ENCODE peak calls at places on chromosomes 3 and 15, in eight cellular contexts. S, X, O, P, G, R, J and F are unnamed samples.
A peak's percentile ranks its signal among the peaks of the same experiment; 100 is the strongest.

GRCh38 chr15:67148196-67148701 is 82.8 kb downstream of the SMAD3 start:
- DNase-seq in S (no peak), X (peak; percentile 71), O (no peak), P (peak; percentile 74), G (no peak), R (no peak), J (no peak), F (peak; percentile 65)

GRCh38 chr3:72270072-72270611 is 485.2 kb upstream of the PROK2 start:
- DNase-seq in S (no peak), X (peak; percentile 78), O (peak; percentile 73), P (peak; percentile 96), G (peak; percentile 93), R (no peak), J (no peak), F (peak; percentile 96)

GRCh38 chr3:45546636-45547201 is 47.8 kb upstream of the LIMD1 start:
- DNase-seq in S (peak; percentile 8), X (no peak), O (no peak), P (no peak), G (no peak), R (no peak), J (no peak), F (peak; percentile 54)

GRCh38 chr15:74620636-74621545 is 5.3 kb downstream of the CLK3 start:
- DNase-seq in S (peak; percentile 71), X (peak; percentile 72), O (peak; percentile 78), P (peak; percentile 64), G (peak; percentile 50), R (peak; percentile 79), J (peak; percentile 60), F (peak; percentile 68)

GRCh38 chr15:70066004-70066403 is 31.7 kb downstream of the TLE3 start:
- DNase-seq in S (no peak), X (no peak), O (no peak), P (no peak), G (no peak), R (no peak), J (no peak), F (no peak)

GRCh38 chr15:43317566-43318184 is 12.7 kb downstream of the LCMT2 start:
- DNase-seq in S (no peak), X (no peak), O (no peak), P (no peak), G (no peak), R (no peak), J (no peak), F (no peak)

GRCh38 chr3:49276475-49277356 is at the start of gene C3orf62:
- DNase-seq in S (peak; percentile 63), X (peak; percentile 87), O (peak; percentile 90), P (peak; percentile 73), G (peak; percentile 78), R (peak; percentile 78), J (peak; percentile 55), F (peak; percentile 37)

GRCh38 chr15:41506796-41507341 is 6.8 kb downstream of the LTK start:
- DNase-seq in S (no peak), X (no peak), O (no peak), P (no peak), G (no peak), R (no peak), J (no peak), F (no peak)

GRCh38 chr15:68051109-68051508 is 3.0 kb upstream of the PIAS1 start:
- DNase-seq in S (no peak), X (no peak), O (no peak), P (no peak), G (no peak), R (no peak), J (no peak), F (no peak)

GRCh38 chr15:69082041-69082502 is 67.6 kb downstream of the NOX5 start:
- DNase-seq in S (no peak), X (peak; percentile 78), O (no peak), P (peak; percentile 83), G (peak; percentile 37), R (no peak), J (no peak), F (peak; percentile 95)

GRCh38 chr15:27538325-27538724 is 560.8 kb downstream of the OCA2 start:
- DNase-seq in S (no peak), X (no peak), O (no peak), P (no peak), G (no peak), R (no peak), J (no peak), F (no peak)

GRCh38 chr3:7503431-7503830 is 642.5 kb downstream of the GRM7 start:
- DNase-seq in S (no peak), X (peak; percentile 6), O (no peak), P (no peak), G (no peak), R (no peak), J (no peak), F (no peak)

GRCh38 chr15:41772720-41773331 is 1.5 kb upstream of the MAPKBP1 start:
- DNase-seq in S (peak; percentile 63), X (peak; percentile 80), O (no peak), P (peak; percentile 80), G (peak; percentile 36), R (peak; percentile 75), J (peak; percentile 42), F (peak; percentile 75)

GRCh38 chr3:124694486-124694885 is 35.8 kb upstream of the UMPS start:
- DNase-seq in S (no peak), X (no peak), O (no peak), P (no peak), G (no peak), R (no peak), J (no peak), F (no peak)

GRCh38 chr3:124699033-124699432 is 31.2 kb upstream of the UMPS start:
- DNase-seq in S (no peak), X (no peak), O (no peak), P (no peak), G (no peak), R (no peak), J (no peak), F (no peak)

GRCh38 chr3:124698030-124698770 is 32.1 kb upstream of the UMPS start:
- DNase-seq in S (no peak), X (no peak), O (no peak), P (no peak), G (no peak), R (no peak), J (no peak), F (no peak)

GRCh38 chr3:124696011-124696410 is 34.2 kb upstream of the UMPS start:
- DNase-seq in S (no peak), X (no peak), O (no peak), P (no peak), G (no peak), R (no peak), J (no peak), F (no peak)

GRCh38 chr3:124695369-124695768 is 34.9 kb upstream of the UMPS start:
- DNase-seq in S (no peak), X (no peak), O (no peak), P (no peak), G (no peak), R (no peak), J (no peak), F (no peak)
- H3K4me1 ChIP-seq in S (no peaks in the 10 kb centered on the region), X (no peaks in the 10 kb centered on the region), O (no peaks in the 10 kb centered on the region), P (no peaks in the 10 kb centered on the region), G (no peaks in the 10 kb centered on the region), R (no peaks in the 10 kb centered on the region), J (no peaks in the 10 kb centered on the region), F (peaks cover 14% of the 10 kb centered on the region)

GRCh38 chr15:44657378-44657777 is 6.1 kb downstream of the SPG11 start:
- DNase-seq in S (no peak), X (no peak), O (no peak), P (no peak), G (no peak), R (no peak), J (no peak), F (no peak)
- H3K36me3 ChIP-seq in S (peaks cover 22% of the 10 kb centered on the region), X (peaks cover 5% of the 10 kb centered on the region), O (peaks cover 71% of the 10 kb centered on the region), P (peaks cover 10% of the 10 kb centered on the region), G (peaks cover 82% of the 10 kb centered on the region), R (peaks cover 16% of the 10 kb centered on the region), J (peaks cover 32% of the 10 kb centered on the region), F (peaks cover 35% of the 10 kb centered on the region)

GRCh38 chr3:179265092-179265491 is 14.2 kb upstream of the KCNMB3 start:
- DNase-seq in S (no peak), X (no peak), O (no peak), P (no peak), G (no peak), R (no peak), J (no peak), F (no peak)

GRCh38 chr3:179264456-179264855 is 13.5 kb upstream of the KCNMB3 start:
- DNase-seq in S (no peak), X (no peak), O (no peak), P (no peak), G (no peak), R (no peak), J (no peak), F (no peak)

GRCh38 chr3:179263134-179263533 is 12.2 kb upstream of the KCNMB3 start:
- DNase-seq in S (no peak), X (no peak), O (no peak), P (no peak), G (no peak), R (no peak), J (no peak), F (no peak)

GRCh38 chr3:179258820-179259219 is 7.9 kb upstream of the KCNMB3 start:
- DNase-seq in S (no peak), X (no peak), O (no peak), P (no peak), G (no peak), R (no peak), J (no peak), F (no peak)

GRCh38 chr3:179260949-179261765 is 10.2 kb upstream of the KCNMB3 start:
- DNase-seq in S (peak; percentile 69), X (peak; percentile 58), O (peak; percentile 84), P (peak; percentile 48), G (peak; percentile 16), R (peak; percentile 75), J (peak; percentile 58), F (peak; percentile 81)
- H3K27ac ChIP-seq in S (no peak overlapping the region), X (no peak overlapping the region), O (peak overlapping the region; percentile 43), P (no peak overlapping the region), G (peak overlapping the region; percentile 73), R (peak overlapping the region; percentile 6), J (peak overlapping the region; percentile 13), F (no peak overlapping the region)

GRCh38 chr3:177179281-177180067 is 17.8 kb downstream of the TBL1XR1 start:
- DNase-seq in S (no peak), X (no peak), O (no peak), P (no peak), G (no peak), R (no peak), J (no peak), F (no peak)

GRCh38 chr3:177181418-177181817 is 15.9 kb downstream of the TBL1XR1 start:
- DNase-seq in S (no peak), X (no peak), O (no peak), P (no peak), G (no peak), R (no peak), J (no peak), F (no peak)

GRCh38 chr3:177180506-177180905 is 16.8 kb downstream of the TBL1XR1 start:
- DNase-seq in S (no peak), X (no peak), O (no peak), P (no peak), G (no peak), R (no peak), J (no peak), F (no peak)

GRCh38 chr3:177185035-177185574 is 12.2 kb downstream of the TBL1XR1 start:
- DNase-seq in S (no peak), X (no peak), O (no peak), P (no peak), G (no peak), R (no peak), J (no peak), F (no peak)

DNA sequence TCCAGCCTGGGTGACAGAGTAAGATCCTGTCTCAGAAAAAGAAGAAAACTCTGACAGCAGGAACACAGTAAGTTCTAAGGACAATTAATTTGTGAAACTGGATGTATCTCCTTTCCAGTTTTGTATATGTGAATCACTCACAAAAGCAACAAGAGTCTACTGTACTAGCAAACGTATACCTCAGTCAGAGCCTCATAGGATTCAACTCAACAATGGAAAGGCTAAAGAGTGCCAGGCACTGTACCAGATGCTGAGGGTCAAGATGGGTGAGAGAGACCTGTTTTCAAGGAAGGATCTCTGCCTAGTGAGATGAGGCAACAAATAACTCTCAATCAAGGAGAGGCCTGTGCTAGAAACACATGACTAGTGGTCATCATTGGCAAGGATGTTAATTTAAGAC is 14.9 kb downstream of the TBL1XR1 start:
- DNase-seq in S (no peak), X (no peak), O (no peak), P (peak; percentile 51), G (no peak), R (no peak), J (no peak), F (no peak)
- H3K4me1 ChIP-seq in S (peaks cover 86% of the 10 kb centered on the region), X (no peaks in the 10 kb centered on the region), O (no peaks in the 10 kb centered on the region), P (peaks cover 6% of the 10 kb centered on the region), G (peaks cover 7% of the 10 kb centered on the region), R (peaks cover 40% of the 10 kb centered on the region), J (peaks cover 27% of the 10 kb centered on the region), F (peaks cover 13% of the 10 kb centered on the region)